ENCODE peak calls at places on chromosomes 12 and 14, in nine cellular contexts. W is activated naive CD8-positive, alpha-beta T cell treated with anti-CD3 and anti-CD28 coated beads, Interleukin-2, amount 50 U/mL, for 24 hours; A is central memory CD8-positive, alpha-beta T cell; Q is cardiac muscle cell; I is NCI-H2081 treated with DMSO at 0.1 percent for 48 hours; L is anterior cingulate cortex; V is tibial nerve; Z is endothelial cell; H is GM12865. J is an unnamed sample.

GRCh38 chr14:76261371-76261811 is 109.7 kb downstream of the GPATCH2L start:
- DNase-seq in W (no peak), A (no peak), Q (peak), I (no peak), L (no peak), V (no peak), Z (no peak), H (peak), J (no peak)

GRCh38 chr12:50073712-50074111 is 11.4 kb upstream of the SMARCD1 start:
- DNase-seq in W (no peak), A (no peak), Q (no peak), I (no peak), L (no peak), V (no peak), Z (no peak), H (no peak), J (no peak)

GRCh38 chr12:7431993-7432685 is 11.8 kb downstream of the CD163L1 start:
- DNase-seq in W (no peak), A (no peak), Q (no peak), I (no peak), L (no peak), V (no peak), Z (no peak), H (no peak), J (no peak)

GRCh38 chr12:11827096-11827841 is 177.8 kb downstream of the ETV6 start:
- DNase-seq in W (no peak), A (no peak), Q (peak), I (no peak), L (no peak), V (no peak), Z (no peak), H (no peak), J (no peak)

GRCh38 chr12:90729741-90730140 is 225.2 kb downstream of the CCER1 start:
- DNase-seq in W (no peak), A (no peak), Q (peak), I (no peak), L (no peak), V (no peak), Z (no peak), H (no peak), J (no peak)

GRCh38 chr14:91237219-91237618 is 7.3 kb downstream of the GPR68 start:
- DNase-seq in W (no peak), A (no peak), Q (peak), I (no peak), L (no peak), V (no peak), Z (no peak), H (no peak), J (no peak)

GRCh38 chr12:29574500-29574899 is 77.0 kb upstream of the OVCH1 start:
- DNase-seq in W (no peak), A (no peak), Q (no peak), I (no peak), L (no peak), V (no peak), Z (no peak), H (no peak), J (no peak)

GRCh38 chr12:124457287-124458219 is 109.9 kb downstream of the NCOR2 start:
- DNase-seq in W (peak), A (peak), Q (peak), I (no peak), L (peak), V (peak), Z (no peak), H (peak), J (no peak)

GRCh38 chr12:7588703-7589329 is 76.9 kb downstream of the APOBEC1 start:
- DNase-seq in W (peak), A (no peak), Q (peak), I (no peak), L (no peak), V (peak), Z (peak), H (peak), J (peak)

GRCh38 chr14:23008836-23009235 is 1.1 kb downstream of the C14orf93 start:
- DNase-seq in W (no peak), A (no peak), Q (no peak), I (peak), L (no peak), V (no peak), Z (no peak), H (peak), J (no peak)

GRCh38 chr12:102539651-102540553 is 59.5 kb upstream of the IGF1 start:
- DNase-seq in W (no peak), A (no peak), Q (peak), I (no peak), L (no peak), V (no peak), Z (no peak), H (no peak), J (no peak)

GRCh38 chr14:70735043-70735442 is 74.3 kb downstream of the MAP3K9 start:
- DNase-seq in W (no peak), A (no peak), Q (peak), I (no peak), L (no peak), V (no peak), Z (no peak), H (no peak), J (no peak)

GRCh38 chr14:45085004-45085403 is 1.1 kb downstream of the PRPF39 start:
- DNase-seq in W (no peak), A (no peak), Q (peak), I (no peak), L (no peak), V (no peak), Z (no peak), H (peak), J (no peak)

GRCh38 chr12:104115587-104115975 is 22.4 kb downstream of the NFYB start:
- DNase-seq in W (no peak), A (no peak), Q (no peak), I (no peak), L (no peak), V (no peak), Z (no peak), H (no peak), J (no peak)

GRCh38 chr12:93302331-93303229 is 75.1 kb upstream of the NUDT4 start:
- DNase-seq in W (no peak), A (no peak), Q (peak), I (no peak), L (no peak), V (no peak), Z (no peak), H (peak), J (no peak)

J was measured in NK-92 treated with Interleukin-12 subunit alpha and Interleukin-12 subunit beta, amount 100 ng/mL, for 24 hours.